ENCODE peak calls at places on chromosomes 7 and 10, in ten cellular contexts. One of them, this sample, is unnamed.

GRCh38 chr10:10589540-10589939 is 428.1 kb upstream of the CELF2 start:
- DNase-seq in erythroblast: peak
- DNase-seq in HCT116: no peak
- DNase-seq in GM12878: no peak
- DNase-seq in endothelial cell of umbilical vein: peak
- DNase-seq in tibial nerve: no peak
- DNase-seq in A549: no peak
- DNase-seq in transverse colon: no peak
- DNase-seq in adrenal gland: peak
- DNase-seq in heart left ventricle: peak
- DNase-seq in this sample: no peak

GRCh38 chr10:26365681-26366327 is 72.3 kb upstream of the APBB1IP start:
- DNase-seq in erythroblast: no peak
- DNase-seq in HCT116: no peak
- DNase-seq in GM12878: no peak
- DNase-seq in endothelial cell of umbilical vein: no peak
- DNase-seq in tibial nerve: no peak
- DNase-seq in A549: peak
- DNase-seq in transverse colon: no peak
- DNase-seq in adrenal gland: no peak
- DNase-seq in heart left ventricle: no peak
- DNase-seq in this sample: no peak

GRCh38 chr10:12934777-12935176 is 66.7 kb downstream of the CCDC3 start:
- DNase-seq in erythroblast: peak
- DNase-seq in HCT116: no peak
- DNase-seq in GM12878: no peak
- DNase-seq in endothelial cell of umbilical vein: no peak
- DNase-seq in tibial nerve: no peak
- DNase-seq in A549: no peak
- DNase-seq in transverse colon: no peak
- DNase-seq in adrenal gland: no peak
- DNase-seq in heart left ventricle: no peak
- DNase-seq in this sample: no peak

GRCh38 chr10:30098624-30099023 is 39.2 kb upstream of the JCAD start:
- DNase-seq in erythroblast: no peak
- DNase-seq in HCT116: no peak
- DNase-seq in GM12878: no peak
- DNase-seq in endothelial cell of umbilical vein: peak
- DNase-seq in tibial nerve: no peak
- DNase-seq in A549: no peak
- DNase-seq in transverse colon: no peak
- DNase-seq in adrenal gland: no peak
- DNase-seq in heart left ventricle: no peak
- DNase-seq in this sample: no peak

GRCh38 chr10:60382946-60383681 is 6.6 kb downstream of the ANK3 start:
- DNase-seq in erythroblast: no peak
- DNase-seq in HCT116: no peak
- DNase-seq in GM12878: no peak
- DNase-seq in endothelial cell of umbilical vein: no peak
- DNase-seq in tibial nerve: no peak
- DNase-seq in A549: no peak
- DNase-seq in transverse colon: no peak
- DNase-seq in adrenal gland: no peak
- DNase-seq in heart left ventricle: no peak
- DNase-seq in this sample: no peak

GRCh38 chr10:131975796-131976195 is 5.9 kb downstream of the BNIP3 start:
- DNase-seq in erythroblast: no peak
- DNase-seq in HCT116: no peak
- DNase-seq in GM12878: no peak
- DNase-seq in endothelial cell of umbilical vein: no peak
- DNase-seq in tibial nerve: no peak
- DNase-seq in A549: no peak
- DNase-seq in transverse colon: no peak
- DNase-seq in adrenal gland: no peak
- DNase-seq in heart left ventricle: no peak
- DNase-seq in this sample: no peak

GRCh38 chr7:139916717-139917395 is 87.8 kb downstream of the TBXAS1 start:
- DNase-seq in erythroblast: no peak
- DNase-seq in HCT116: no peak
- DNase-seq in GM12878: peak
- DNase-seq in endothelial cell of umbilical vein: no peak
- DNase-seq in tibial nerve: no peak
- DNase-seq in A549: no peak
- DNase-seq in transverse colon: peak
- DNase-seq in adrenal gland: no peak
- DNase-seq in heart left ventricle: no peak
- DNase-seq in this sample: no peak

GRCh38 chr7:66460921-66461361 is 167.7 kb upstream of the KCTD7 start:
- DNase-seq in erythroblast: peak
- DNase-seq in HCT116: no peak
- DNase-seq in GM12878: no peak
- DNase-seq in endothelial cell of umbilical vein: no peak
- DNase-seq in tibial nerve: no peak
- DNase-seq in A549: no peak
- DNase-seq in transverse colon: no peak
- DNase-seq in adrenal gland: no peak
- DNase-seq in heart left ventricle: no peak
- DNase-seq in this sample: no peak

GRCh38 chr7:33623267-33623666 is 282.1 kb upstream of the BMPER start:
- DNase-seq in erythroblast: no peak
- DNase-seq in HCT116: no peak
- DNase-seq in GM12878: no peak
- DNase-seq in endothelial cell of umbilical vein: no peak
- DNase-seq in tibial nerve: no peak
- DNase-seq in A549: no peak
- DNase-seq in transverse colon: no peak
- DNase-seq in adrenal gland: no peak
- DNase-seq in heart left ventricle: no peak
- DNase-seq in this sample: no peak

DNA sequence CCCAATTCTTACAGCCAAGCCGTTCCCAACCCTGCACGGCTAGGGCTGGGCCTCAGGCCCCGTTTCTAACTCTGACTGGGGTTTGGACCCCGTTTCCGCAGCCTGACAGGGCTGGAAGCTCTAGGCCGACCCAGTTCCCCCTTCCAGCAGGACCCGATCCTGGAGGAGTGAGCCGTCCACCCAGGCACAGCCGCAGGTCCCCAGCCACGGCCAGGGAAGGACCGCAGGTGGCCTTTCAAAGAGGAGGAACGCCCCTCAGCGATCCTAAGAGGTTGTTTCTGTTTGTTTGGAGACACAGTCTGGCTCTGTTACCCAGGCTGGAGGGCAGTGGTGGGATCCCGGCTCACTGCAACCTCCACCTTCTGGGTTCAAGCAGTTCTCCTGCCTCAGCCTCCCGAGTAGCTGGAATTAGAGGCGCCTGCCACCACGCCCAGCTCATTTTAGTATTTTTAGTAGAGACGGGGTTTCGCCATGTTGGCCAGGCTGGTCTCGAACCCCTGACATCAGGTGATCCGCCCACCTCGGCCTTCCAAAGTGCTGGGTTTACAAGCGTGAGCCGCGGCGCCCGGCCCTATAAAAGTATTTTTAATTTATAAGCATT is 778 bp upstream of the GET4 start:
- DNase-seq in erythroblast: no peak
- DNase-seq in HCT116: no peak
- DNase-seq in GM12878: no peak
- DNase-seq in endothelial cell of umbilical vein: no peak
- DNase-seq in tibial nerve: no peak
- DNase-seq in A549: no peak
- DNase-seq in transverse colon: peak
- DNase-seq in adrenal gland: no peak
- DNase-seq in heart left ventricle: no peak
- DNase-seq in this sample: no peak
- TF ChIP-seq POLR2A in erythroblast: no peak
- TF ChIP-seq POLR2A in HCT116: no peak
- TF ChIP-seq POLR2A in GM12878: no peak
- TF ChIP-seq POLR2A in endothelial cell of umbilical vein: no peak
- TF ChIP-seq POLR2A in tibial nerve: no peak
- TF ChIP-seq POLR2A in A549: no peak
- TF ChIP-seq POLR2A in transverse colon: no peak
- TF ChIP-seq POLR2A in adrenal gland: no peak
- TF ChIP-seq POLR2A in heart left ventricle: no peak
- TF ChIP-seq POLR2A in this sample: no peak

GRCh38 chr7:4683043-4683883 is 1.2 kb downstream of the FOXK1 start:
- DNase-seq in erythroblast: peak
- DNase-seq in HCT116: no peak
- DNase-seq in GM12878: no peak
- DNase-seq in endothelial cell of umbilical vein: no peak
- DNase-seq in tibial nerve: no peak
- DNase-seq in A549: no peak
- DNase-seq in transverse colon: peak
- DNase-seq in adrenal gland: no peak
- DNase-seq in heart left ventricle: peak
- DNase-seq in this sample: no peak

GRCh38 chr7:4683884-4684565 is 1.9 kb downstream of the FOXK1 start:
- DNase-seq in erythroblast: peak
- DNase-seq in HCT116: no peak
- DNase-seq in GM12878: peak
- DNase-seq in endothelial cell of umbilical vein: peak
- DNase-seq in tibial nerve: no peak
- DNase-seq in A549: no peak
- DNase-seq in transverse colon: peak
- DNase-seq in adrenal gland: peak
- DNase-seq in heart left ventricle: peak
- DNase-seq in this sample: peak

GRCh38 chr7:4682621-4683042 is 537 bp downstream of the FOXK1 start:
- DNase-seq in erythroblast: peak
- DNase-seq in HCT116: no peak
- DNase-seq in GM12878: no peak
- DNase-seq in endothelial cell of umbilical vein: peak
- DNase-seq in tibial nerve: no peak
- DNase-seq in A549: no peak
- DNase-seq in transverse colon: peak
- DNase-seq in adrenal gland: peak
- DNase-seq in heart left ventricle: peak
- DNase-seq in this sample: peak

GRCh38 chr7:4681218-4681851 is 760 bp upstream of the FOXK1 start:
- DNase-seq in erythroblast: peak
- DNase-seq in HCT116: no peak
- DNase-seq in GM12878: no peak
- DNase-seq in endothelial cell of umbilical vein: no peak
- DNase-seq in tibial nerve: no peak
- DNase-seq in A549: no peak
- DNase-seq in transverse colon: no peak
- DNase-seq in adrenal gland: no peak
- DNase-seq in heart left ventricle: no peak
- DNase-seq in this sample: no peak

GRCh38 chr7:4681922-4682620 is at the start of gene FOXK1:
- DNase-seq in erythroblast: peak
- DNase-seq in HCT116: no peak
- DNase-seq in GM12878: no peak
- DNase-seq in endothelial cell of umbilical vein: peak
- DNase-seq in tibial nerve: peak
- DNase-seq in A549: peak
- DNase-seq in transverse colon: peak
- DNase-seq in adrenal gland: peak
- DNase-seq in heart left ventricle: peak
- DNase-seq in this sample: peak
- TF ChIP-seq POLR2A in erythroblast: peak
- TF ChIP-seq POLR2A in HCT116: peak
- TF ChIP-seq POLR2A in GM12878: peak
- TF ChIP-seq POLR2A in endothelial cell of umbilical vein: peak
- TF ChIP-seq POLR2A in tibial nerve: peak
- TF ChIP-seq POLR2A in A549: peak
- TF ChIP-seq POLR2A in transverse colon: peak
- TF ChIP-seq POLR2A in adrenal gland: peak
- TF ChIP-seq POLR2A in heart left ventricle: no peak
- TF ChIP-seq POLR2A in this sample: peak

GRCh38 chr10:114937962-114938817 is at the start of gene TRUB1:
- DNase-seq in erythroblast: peak
- DNase-seq in HCT116: peak
- DNase-seq in GM12878: peak
- DNase-seq in endothelial cell of umbilical vein: peak
- DNase-seq in tibial nerve: peak
- DNase-seq in A549: peak
- DNase-seq in transverse colon: peak
- DNase-seq in adrenal gland: peak
- DNase-seq in heart left ventricle: peak
- DNase-seq in this sample: peak
- TF ChIP-seq POLR2A in erythroblast: peak
- TF ChIP-seq POLR2A in HCT116: peak
- TF ChIP-seq POLR2A in GM12878: peak
- TF ChIP-seq POLR2A in endothelial cell of umbilical vein: peak
- TF ChIP-seq POLR2A in tibial nerve: peak
- TF ChIP-seq POLR2A in A549: peak
- TF ChIP-seq POLR2A in transverse colon: peak
- TF ChIP-seq POLR2A in adrenal gland: no peak
- TF ChIP-seq POLR2A in heart left ventricle: no peak
- TF ChIP-seq POLR2A in this sample: peak

GRCh38 chr7:98737176-98737575 is 120.1 kb downstream of the NPTX2 start:
- DNase-seq in erythroblast: no peak
- DNase-seq in HCT116: no peak
- DNase-seq in GM12878: no peak
- DNase-seq in endothelial cell of umbilical vein: no peak
- DNase-seq in tibial nerve: no peak
- DNase-seq in A549: no peak
- DNase-seq in transverse colon: no peak
- DNase-seq in adrenal gland: no peak
- DNase-seq in heart left ventricle: no peak
- DNase-seq in this sample: no peak
- TF ChIP-seq POLR2A in erythroblast: no peak
- TF ChIP-seq POLR2A in HCT116: no peak
- TF ChIP-seq POLR2A in GM12878: no peak
- TF ChIP-seq POLR2A in endothelial cell of umbilical vein: no peak
- TF ChIP-seq POLR2A in tibial nerve: no peak
- TF ChIP-seq POLR2A in A549: no peak
- TF ChIP-seq POLR2A in transverse colon: no peak
- TF ChIP-seq POLR2A in adrenal gland: no peak
- TF ChIP-seq POLR2A in heart left ventricle: no peak
- TF ChIP-seq POLR2A in this sample: no peak

This sample was measured in H54.